ENCODE peak calls at places on chromosome 12, in ten cellular contexts. D, M, U, Q, Z, O, T, A, W and S are unnamed samples.
A peak's percentile ranks its signal among the peaks of the same experiment; 100 is the strongest.

GRCh38 chr12:107622005-107622404 is 63.6 kb upstream of the PWP1 start:
- DNase-seq in D (peak; percentile 13), M (peak; percentile 49), U (no peak), Q (no peak), Z (no peak), O (peak; percentile 61), T (no peak), A (no peak), W (no peak), S (no peak)

GRCh38 chr12:85186236-85186635 is 93.8 kb upstream of the ALX1 start:
- DNase-seq in D (no peak), M (no peak), U (no peak), Q (no peak), Z (no peak), O (no peak), T (no peak), A (no peak), W (no peak), S (no peak)

GRCh38 chr12:20366776-20367409 is 1.4 kb upstream of the PDE3A start:
- DNase-seq in D (no peak), M (no peak), U (no peak), Q (no peak), Z (no peak), O (no peak), T (no peak), A (no peak), W (no peak), S (no peak)

GRCh38 chr12:92199846-92200576 is 54.4 kb upstream of the BTG1 start:
- DNase-seq in D (no peak), M (no peak), U (no peak), Q (no peak), Z (no peak), O (no peak), T (no peak), A (no peak), W (no peak), S (no peak)

GRCh38 chr12:61452076-61452475 is 808.1 kb upstream of the USP15 start:
- DNase-seq in D (peak; percentile 70), M (peak; percentile 89), U (peak; percentile 78), Q (no peak), Z (no peak), O (no peak), T (no peak), A (no peak), W (no peak), S (no peak)

GRCh38 chr12:130334937-130335336 is 2.8 kb upstream of the PIWIL1 start:
- DNase-seq in D (peak; percentile 26), M (no peak), U (no peak), Q (no peak), Z (no peak), O (no peak), T (no peak), A (no peak), W (no peak), S (no peak)

GRCh38 chr12:62934799-62935674 is at the start of gene PPM1H:
- DNase-seq in D (no peak), M (peak; percentile 89), U (peak; percentile 99), Q (peak; percentile 73), Z (peak; percentile 76), O (peak; percentile 97), T (peak; percentile 20), A (peak; percentile 88), W (no peak), S (peak; percentile 29)

GRCh38 chr12:7450667-7451066 is 6.7 kb upstream of the CD163L1 start:
- DNase-seq in D (peak; percentile 81), M (peak; percentile 62), U (no peak), Q (no peak), Z (no peak), O (no peak), T (no peak), A (no peak), W (no peak), S (no peak)

GRCh38 chr12:15443611-15444010 is 121.3 kb downstream of the PTPRO start:
- DNase-seq in D (peak; percentile 85), M (peak; percentile 39), U (no peak), Q (no peak), Z (no peak), O (no peak), T (no peak), A (no peak), W (no peak), S (no peak)

GRCh38 chr12:33605776-33606175 is 166.2 kb upstream of the SYT10 start:
- DNase-seq in D (peak; percentile 47), M (peak; percentile 50), U (peak; percentile 23), Q (no peak), Z (no peak), O (no peak), T (no peak), A (peak; percentile 9), W (no peak), S (no peak)
- TF ChIP-seq CTCF in D (peak; percentile 41), M (peak; percentile 62), U (peak; percentile 29), Q (peak; percentile 33), Z (no peak), O (peak; percentile 26), T (no peak), A (peak; percentile 36), W (no peak), S (no peak)

GRCh38 chr12:68975811-68976210 is 42.8 kb upstream of the CPM start:
- DNase-seq in D (no peak), M (no peak), U (no peak), Q (no peak), Z (no peak), O (no peak), T (no peak), A (no peak), W (no peak), S (no peak)

GRCh38 chr12:68976304-68976915 is 43.4 kb upstream of the CPM start:
- DNase-seq in D (no peak), M (no peak), U (peak; percentile 39), Q (no peak), Z (no peak), O (no peak), T (no peak), A (no peak), W (no peak), S (no peak)

GRCh38 chr12:68978678-68979077 is 45.7 kb upstream of the CPM start:
- DNase-seq in D (no peak), M (no peak), U (no peak), Q (no peak), Z (no peak), O (no peak), T (no peak), A (no peak), W (no peak), S (no peak)

GRCh38 chr12:68977335-68977734 is 44.4 kb upstream of the CPM start:
- DNase-seq in D (no peak), M (no peak), U (no peak), Q (no peak), Z (no peak), O (no peak), T (no peak), A (no peak), W (no peak), S (no peak)

DNA sequence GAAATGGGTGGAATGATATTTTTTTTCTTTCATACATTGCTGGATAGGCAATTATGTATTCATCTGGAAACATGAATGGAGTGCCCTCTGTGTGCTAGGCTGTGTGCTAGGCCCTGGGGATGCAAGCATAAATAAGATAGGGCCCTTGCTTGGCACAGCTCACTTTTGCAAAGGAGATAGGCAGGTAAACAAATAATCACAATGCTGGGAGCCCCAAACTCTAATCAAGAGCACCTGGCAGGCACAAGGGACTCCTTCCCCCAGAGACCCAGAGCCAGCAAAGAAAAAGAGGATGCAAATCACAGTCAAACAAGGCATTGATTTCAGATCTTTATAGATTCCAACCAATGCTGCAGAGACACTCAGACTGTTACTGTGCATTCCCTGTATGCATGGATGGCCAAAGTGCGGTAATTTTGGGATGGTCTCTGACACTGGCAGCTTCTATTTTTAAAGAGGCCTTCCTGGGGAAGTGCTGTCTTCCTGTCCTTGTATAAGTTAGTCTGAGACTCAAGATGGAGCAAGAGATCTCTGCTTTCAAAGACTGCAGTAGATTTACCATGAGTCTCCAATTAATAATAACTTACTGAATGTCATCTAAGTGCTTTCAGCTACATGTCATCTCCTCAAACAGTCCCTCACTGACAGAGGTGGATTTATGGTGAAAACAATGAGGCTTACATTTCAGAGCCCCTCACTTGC is 45.1 kb upstream of the CPM start:
- DNase-seq in D (no peak), M (no peak), U (no peak), Q (no peak), Z (no peak), O (no peak), T (no peak), A (no peak), W (no peak), S (no peak)
- TF ChIP-seq CTCF in D (no peak), M (no peak), U (no peak), Q (no peak), Z (no peak), O (no peak), T (no peak), A (no peak), W (no peak), S (no peak)

GRCh38 chr12:53343449-53343848 is 7.3 kb upstream of the SP7 start:
- DNase-seq in D (no peak), M (no peak), U (no peak), Q (no peak), Z (no peak), O (no peak), T (no peak), A (no peak), W (no peak), S (no peak)

GRCh38 chr12:53343978-53344377 is 7.8 kb upstream of the SP7 start:
- DNase-seq in D (no peak), M (no peak), U (no peak), Q (no peak), Z (no peak), O (no peak), T (no peak), A (no peak), W (no peak), S (no peak)

GRCh38 chr12:53344824-53345485 is 8.8 kb upstream of the SP7 start:
- DNase-seq in D (peak; percentile 56), M (peak; percentile 59), U (peak; percentile 69), Q (peak; percentile 82), Z (peak; percentile 76), O (peak; percentile 72), T (peak; percentile 52), A (peak; percentile 79), W (peak; percentile 62), S (peak; percentile 53)

GRCh38 chr12:53345486-53346195 is 9.5 kb upstream of the SP7 start:
- DNase-seq in D (no peak), M (no peak), U (no peak), Q (peak; percentile 79), Z (no peak), O (peak; percentile 28), T (no peak), A (peak; percentile 52), W (no peak), S (no peak)

DNA sequence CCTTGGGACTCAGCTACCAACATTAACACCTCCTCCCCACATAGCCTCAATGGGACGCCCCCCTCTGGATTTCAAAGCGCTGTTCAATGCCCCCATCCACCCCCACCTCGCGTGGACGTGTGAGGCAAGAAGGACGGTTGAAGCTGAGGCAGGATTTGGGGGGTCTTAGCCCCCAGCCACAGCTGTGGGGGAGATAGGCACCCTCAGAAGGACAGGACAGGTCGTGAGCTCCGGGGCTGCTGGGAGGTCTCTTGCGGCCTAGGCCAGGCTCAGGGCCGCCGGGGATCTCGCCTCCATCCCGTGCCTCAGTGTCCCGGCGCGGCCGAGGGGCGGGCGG is 8.3 kb upstream of the SP7 start:
- DNase-seq in D (no peak), M (no peak), U (no peak), Q (no peak), Z (no peak), O (no peak), T (no peak), A (no peak), W (no peak), S (no peak)
- TF ChIP-seq CTCF in D (no peak), M (no peak), U (no peak), Q (no peak), Z (no peak), O (no peak), T (no peak), A (no peak), W (no peak), S (no peak)

GRCh38 chr12:53380104-53380796 is at the start of gene SP1:
- DNase-seq in D (peak; percentile 77), M (peak; percentile 95), U (peak; percentile 89), Q (peak; percentile 93), Z (peak; percentile 93), O (peak; percentile 99), T (peak; percentile 89), A (peak; percentile 85), W (peak; percentile 82), S (peak; percentile 94)
- TF ChIP-seq CTCF in D (no peak), M (no peak), U (no peak), Q (no peak), Z (no peak), O (no peak), T (no peak), A (no peak), W (no peak), S (no peak)